ENCODE peak calls at places on chromosomes 5 and 9, in seven cellular contexts. Q is HEK293T, S is omental fat pad, R is endothelial cell, H is T-helper 1 cell, K is A549, J is progenitor cell of endocrine pancreas. E is an unnamed sample.

GRCh38 chr9:12826924-12827655 is 52.3 kb downstream of the LURAP1L start:
- DNase-seq in Q (no peak), S (no peak), R (no peak), H (no peak), K (no peak), J (no peak), E (no peak)

GRCh38 chr9:135650408-135650807 is 11.1 kb upstream of the GLT6D1 start:
- DNase-seq in Q (no peak), S (no peak), R (no peak), H (no peak), K (no peak), J (no peak), E (no peak)

GRCh38 chr5:81759632-81760005 is 8.7 kb upstream of the SSBP2 start:
- DNase-seq in Q (no peak), S (no peak), R (no peak), H (no peak), K (no peak), J (no peak), E (no peak)

GRCh38 chr5:94621763-94622162 is 3.3 kb downstream of the SLF1 start:
- DNase-seq in Q (no peak), S (no peak), R (no peak), H (no peak), K (no peak), J (no peak), E (no peak)

GRCh38 chr5:115298811-115299210 is 2.4 kb upstream of the CCDC112 start:
- DNase-seq in Q (no peak), S (no peak), R (no peak), H (no peak), K (peak), J (no peak), E (no peak)

GRCh38 chr5:157671592-157672330 is 428 bp downstream of the C5orf52 start:
- DNase-seq in Q (no peak), S (no peak), R (no peak), H (no peak), K (no peak), J (no peak), E (no peak)

GRCh38 chr5:38403407-38403806 is 145.0 kb downstream of the EGFLAM start:
- DNase-seq in Q (no peak), S (no peak), R (no peak), H (no peak), K (no peak), J (no peak), E (peak)

GRCh38 chr9:136249881-136250559 is 4.4 kb upstream of the QSOX2 start:
- DNase-seq in Q (no peak), S (no peak), R (no peak), H (no peak), K (no peak), J (no peak), E (no peak)

GRCh38 chr5:74433255-74434123 is 207.0 kb downstream of the ENC1 start:
- DNase-seq in Q (no peak), S (no peak), R (peak), H (no peak), K (no peak), J (no peak), E (peak)

GRCh38 chr5:97979740-97980139 is 793.7 kb upstream of the RGMB start:
- DNase-seq in Q (no peak), S (no peak), R (no peak), H (no peak), K (no peak), J (no peak), E (peak)

GRCh38 chr5:56737002-56737621 is 78.2 kb upstream of the MAP3K1 start:
- DNase-seq in Q (no peak), S (no peak), R (no peak), H (no peak), K (no peak), J (no peak), E (peak)